ENCODE peak calls at places on chromosomes 11 and 22, in five cellular contexts. B is fibroblast of lung, O is testis, Q is coronary artery, S is breast epithelium. R is an unnamed sample.

GRCh38 chr11:112176077-112176476 is 765 bp downstream of the BCO2 start:
- DNase-seq in O (no peak), B (no peak), Q (no peak), S (no peak), R (no peak)

GRCh38 chr11:72548481-72548880 is 114.2 kb upstream of the CLPB start:
- DNase-seq in O (no peak), S (no peak), B (no peak), Q (no peak), R (no peak)

GRCh38 chr11:133982901-133983300 is 26.1 kb upstream of the IGSF9B start:
- DNase-seq in B (no peak), O (no peak), S (no peak), Q (no peak), R (no peak)

GRCh38 chr22:29310065-29310862 is 3.8 kb downstream of the GAS2L1 start:
- DNase-seq in S (no peak), Q (no peak), O (no peak), B (no peak), R (no peak)

GRCh38 chr11:33376331-33377099 is 119.3 kb downstream of the HIPK3 start:
- DNase-seq in B (no peak), S (no peak), Q (no peak), O (no peak), R (no peak)

GRCh38 chr11:18392434-18393321 is 1.7 kb upstream of the LDHA start:
- DNase-seq in Q (no peak), O (peak; percentile 20), B (no peak), S (no peak), R (no peak)

GRCh38 chr11:59069082-59069481 is 17.0 kb upstream of the GLYATL1B start:
- DNase-seq in B (no peak), S (no peak), Q (no peak), O (no peak), R (no peak)

GRCh38 chr11:76107946-76108345 is 98.4 kb downstream of the WNT11 start:
- DNase-seq in Q (no peak), B (no peak), S (no peak), O (no peak), R (no peak)

GRCh38 chr22:32684148-32684821 is 117.2 kb upstream of the TIMP3 start:
- DNase-seq in Q (no peak), O (no peak), B (no peak), S (no peak), R (no peak)

GRCh38 chr22:19982991-19983578 is 33.5 kb downstream of the ARVCF start:
- DNase-seq in S (no peak), O (no peak), B (no peak), Q (no peak), R (no peak)

GRCh38 chr11:3000032-3000961 is 8.2 kb upstream of the NAP1L4 start:
- DNase-seq in Q (peak; percentile 72), O (peak; percentile 91), S (peak; percentile 94), B (peak; percentile 59), R (peak; percentile 38)
- H3K27ac ChIP-seq in Q (peak overlapping the region; percentile 65), O (peak overlapping the region; percentile 19), S (peak overlapping the region; percentile 92), B (no peak overlapping the region), R (peak overlapping the region; percentile 39)

GRCh38 chr11:7251836-7252682 is at the start of gene SYT9:
- DNase-seq in B (peak; percentile 1), S (peak; percentile 58), O (peak; percentile 67), Q (peak; percentile 75), R (no peak)
- H3K4me3 ChIP-seq in B (peak within 1 kb of the TSS; percentile 26), S (peak within 1 kb of the TSS; percentile 44), O (peak within 1 kb of the TSS; percentile 62), Q (peak within 1 kb of the TSS; percentile 90), R (peak within 1 kb of the TSS; percentile 42)

DNA sequence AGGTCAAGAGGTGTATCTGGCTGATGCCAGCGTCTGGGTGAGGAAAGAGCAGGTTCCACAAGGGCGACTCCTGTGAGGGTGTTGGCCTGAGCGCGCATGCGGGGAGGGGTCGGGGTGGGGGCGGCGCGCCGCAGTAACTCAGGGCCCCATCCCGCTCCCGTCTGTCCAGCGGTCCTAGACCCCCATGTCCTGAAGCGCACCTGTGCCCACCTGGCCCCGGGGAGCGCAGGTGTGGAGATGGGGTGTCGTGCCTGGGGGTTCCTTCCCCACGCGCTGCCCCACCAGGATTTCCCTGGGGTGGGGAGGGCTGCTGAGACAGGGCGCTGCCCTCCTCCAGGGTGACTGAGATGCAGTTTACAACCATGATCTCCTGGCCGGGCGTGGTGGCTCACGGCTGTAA is 20.9 kb downstream of the RNH1 start:
- DNase-seq in S (no peak), Q (no peak), B (no peak), O (no peak), R (no peak)
- H3K27ac ChIP-seq in S (no peak overlapping the region), Q (no peak overlapping the region), B (no peak overlapping the region), O (no peak overlapping the region), R (no peak overlapping the region)

GRCh38 chr11:46308632-46309419 is 31.4 kb downstream of the CREB3L1 start:
- DNase-seq in O (peak; percentile 89), S (peak; percentile 83), Q (no peak), B (peak; percentile 74), R (no peak)
- H3K4me3 ChIP-seq in O (no peak overlapping the region), S (no peak overlapping the region), Q (no peak overlapping the region), B (no peak overlapping the region), R (no peak overlapping the region)

DNA sequence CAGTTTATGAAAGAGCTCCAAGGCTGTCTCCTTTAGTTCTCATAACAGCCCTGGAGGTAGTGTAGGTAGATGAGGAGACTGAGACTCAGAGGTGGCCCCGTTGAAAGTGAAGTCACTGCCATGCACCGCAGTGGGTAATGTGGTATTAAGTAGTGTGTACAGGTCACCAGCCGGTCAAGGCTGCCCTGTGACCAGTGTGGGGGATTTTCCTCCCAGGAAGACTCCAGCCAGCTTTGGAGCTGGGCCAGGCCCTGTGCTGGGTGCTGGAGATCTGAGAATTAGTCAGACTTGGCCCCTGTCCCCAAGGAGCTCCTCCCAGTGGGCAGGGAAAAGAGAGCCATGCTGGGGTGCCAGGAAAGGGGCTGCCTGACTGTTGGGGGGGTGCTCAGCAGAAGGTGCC is 5.3 kb downstream of the OMP start:
- DNase-seq in O (peak; percentile 89), B (peak; percentile 91), S (no peak), Q (no peak), R (peak; percentile 52)
- H3K27ac ChIP-seq in O (no peak overlapping the region), B (peak overlapping the region; percentile 63), S (no peak overlapping the region), Q (peak overlapping the region; percentile 41), R (peak overlapping the region; percentile 25)

GRCh38 chr22:45731041-45731797 is 59.6 kb downstream of the ATXN10 start:
- DNase-seq in O (no peak), B (no peak), S (no peak), Q (no peak), R (no peak)
- H3K4me3 ChIP-seq in O (no peak overlapping the region), B (no peak overlapping the region), S (no peak overlapping the region), Q (no peak overlapping the region), R (no peak overlapping the region)

DNA sequence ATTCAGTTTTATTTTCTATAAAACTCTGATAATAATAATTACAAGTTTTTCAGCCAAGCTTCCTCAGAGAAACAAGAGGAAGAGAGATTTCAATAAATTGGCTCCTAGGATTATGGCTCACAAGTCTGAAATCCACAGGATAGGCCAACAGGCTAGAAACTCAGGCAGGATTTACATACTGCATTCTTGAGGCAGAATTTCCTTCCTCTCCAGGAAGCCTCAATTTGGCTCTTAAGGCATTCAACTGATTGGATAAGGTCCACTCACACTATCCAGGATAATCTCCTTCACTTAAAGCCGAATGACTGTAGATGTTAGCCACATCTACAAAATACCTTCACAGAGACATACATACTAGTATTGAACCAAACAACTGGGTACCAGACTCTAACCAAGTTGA is 120.3 kb upstream of the FAT3 start:
- DNase-seq in B (no peak), Q (no peak), S (no peak), O (no peak), R (no peak)
- H3K27ac ChIP-seq in B (no peak overlapping the region), Q (no peak overlapping the region), S (no peak overlapping the region), O (no peak overlapping the region), R (no peak overlapping the region)

GRCh38 chr11:119845305-119845704 is 116.3 kb upstream of the NECTIN1 start:
- DNase-seq in S (no peak), B (no peak), Q (no peak), O (no peak), R (no peak)
- H3K4me3 ChIP-seq in S (no peak overlapping the region), B (no peak overlapping the region), Q (no peak overlapping the region), O (no peak overlapping the region), R (no peak overlapping the region)

DNA sequence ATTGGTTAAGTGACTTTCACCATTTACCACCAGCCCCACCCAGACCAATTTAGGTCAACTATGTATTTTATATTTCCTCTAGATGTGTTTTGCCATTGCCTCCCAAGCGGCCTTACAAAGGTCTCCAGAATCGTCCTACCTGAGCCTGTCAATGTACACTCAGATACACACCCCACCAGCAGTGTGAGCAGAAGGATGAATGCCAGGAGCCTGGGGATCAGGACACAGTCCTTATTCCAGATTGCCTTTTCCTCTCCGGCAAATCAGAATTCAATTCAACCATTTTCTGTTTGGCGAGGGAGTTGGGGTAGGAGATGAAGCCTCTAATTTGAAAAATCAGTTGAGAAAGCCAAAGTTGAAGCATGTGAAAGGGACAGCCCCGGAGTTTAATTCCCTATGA is 35.4 kb upstream of the CRTAM start:
- DNase-seq in O (no peak), Q (no peak), B (no peak), S (no peak), R (no peak)
- H3K27ac ChIP-seq in O (no peak overlapping the region), Q (no peak overlapping the region), B (peak overlapping the region; percentile 34), S (peak overlapping the region; percentile 76), R (peak overlapping the region; percentile 59)